ENCODE peak calls at places on chromosomes 1 and 21, in six cellular contexts. I, Z, V, A, N and R are unnamed samples.

GRCh38 chr1:194870860-194871259 is 1684.4 kb upstream of the B3GALT2 start:
- DNase-seq in A (no peak), Z (no peak), N (no peak), I (no peak), V (no peak), R (no peak)

GRCh38 chr1:100624886-100625430 is 87.0 kb downstream of the GPR88 start:
- DNase-seq in V (no peak), A (no peak), I (no peak), N (no peak), Z (no peak), R (no peak)

GRCh38 chr1:100051893-100052292 is 80.8 kb downstream of the SASS6 start:
- DNase-seq in N (no peak), V (no peak), A (no peak), Z (no peak), I (no peak), R (no peak)

GRCh38 chr1:16440150-16440479 is 409 bp upstream of the NECAP2 start:
- DNase-seq in I (no peak), Z (no peak), V (no peak), N (no peak), A (no peak), R (no peak)

GRCh38 chr1:19450811-19451564 is 34.4 kb downstream of the CAPZB start:
- DNase-seq in A (peak; percentile 25), Z (no peak), V (no peak), I (no peak), N (peak; percentile 61), R (no peak)

GRCh38 chr1:205232122-205232820 is 4.5 kb downstream of the TMCC2 start:
- DNase-seq in N (no peak), V (no peak), Z (no peak), I (no peak), A (no peak), R (no peak)

GRCh38 chr1:101506541-101507164 is 269.8 kb downstream of the S1PR1 start:
- DNase-seq in N (peak; percentile 46), Z (peak; percentile 19), A (no peak), V (no peak), I (no peak), R (peak; percentile 8)

GRCh38 chr1:11169202-11169601 is 20.0 kb upstream of the ANGPTL7 start:
- DNase-seq in A (no peak), V (no peak), I (no peak), Z (no peak), N (no peak), R (no peak)

GRCh38 chr1:192382758-192383157 is 66.0 kb downstream of the RGS21 start:
- DNase-seq in Z (no peak), A (no peak), N (no peak), I (no peak), V (no peak), R (no peak)

GRCh38 chr1:87200875-87201638 is 127.6 kb upstream of the LMO4 start:
- DNase-seq in Z (no peak), I (no peak), A (peak; percentile 58), V (no peak), N (no peak), R (no peak)

DNA sequence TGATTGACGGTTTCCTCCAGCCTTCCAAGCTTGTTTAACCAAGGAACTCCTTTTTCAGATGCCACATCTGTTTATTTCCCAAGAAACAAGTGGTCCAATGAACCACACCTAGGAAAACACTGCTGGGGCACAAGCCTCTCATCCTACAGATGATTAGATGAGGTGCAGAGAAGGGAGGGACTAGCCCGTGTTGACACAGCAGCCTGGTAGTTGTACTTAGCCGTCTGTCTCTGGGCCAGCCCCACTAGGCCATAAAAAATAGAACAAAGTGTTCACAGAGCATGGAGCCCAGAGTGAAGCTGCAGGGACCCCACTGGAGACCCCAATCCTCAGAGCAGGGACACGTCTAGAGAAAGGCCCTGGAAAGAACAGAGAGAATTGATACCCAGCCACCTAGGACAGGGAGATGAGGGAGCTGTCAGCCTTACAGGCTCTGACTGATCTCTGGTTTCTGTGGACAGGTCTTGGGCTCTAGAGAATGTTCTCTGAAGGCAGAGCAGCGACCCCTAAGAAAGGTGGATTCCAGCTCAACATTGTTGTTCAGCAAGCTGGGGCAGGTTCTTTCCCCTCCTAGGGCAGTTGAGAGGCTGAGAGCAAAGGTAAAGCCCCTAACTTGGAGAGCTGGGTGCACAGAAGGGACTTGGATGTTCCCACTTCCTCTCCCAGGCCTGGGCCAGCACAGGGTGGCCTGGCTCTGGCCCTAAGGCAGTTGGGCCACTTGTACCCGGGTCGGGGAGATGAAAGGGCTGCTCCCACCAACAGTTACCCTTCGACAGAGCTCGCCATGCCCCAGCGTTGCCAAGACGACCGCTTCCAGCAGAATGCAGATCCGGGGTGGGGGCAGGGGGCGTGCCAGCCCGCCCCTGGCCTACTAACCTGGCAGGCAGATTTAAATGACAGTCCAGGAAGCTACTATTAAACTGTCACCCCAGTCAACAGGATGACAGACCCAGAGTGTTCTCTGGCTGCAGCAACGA is 31.8 kb downstream of the LRP8 start:
- DNase-seq in A (no peak), V (no peak), Z (no peak), I (no peak), N (no peak), R (no peak)
- H3K27ac ChIP-seq in A (no peak overlapping the region), V (no peak overlapping the region), Z (no peak overlapping the region), I (no peak overlapping the region), N (no peak overlapping the region), R (no peak overlapping the region)

GRCh38 chr21:45629046-45629981 is 14.2 kb upstream of the PCBP3 start:
- DNase-seq in N (no peak), I (no peak), A (no peak), Z (no peak), V (no peak), R (no peak)
- H3K9me3 ChIP-seq in N (no peaks in the 10 kb centered on the region), I (no peaks in the 10 kb centered on the region), A (no peaks in the 10 kb centered on the region), Z (no peaks in the 10 kb centered on the region), V (no peaks in the 10 kb centered on the region), R (no peaks in the 10 kb centered on the region)

GRCh38 chr1:52726265-52727113 is at the start of gene ZYG11B:
- DNase-seq in V (peak; percentile 93), Z (peak; percentile 91), N (peak; percentile 91), A (peak; percentile 91), I (peak; percentile 92), R (peak; percentile 38)

GRCh38 chr1:52727956-52728656 is 1.9 kb downstream of the ZYG11B start:
- DNase-seq in N (no peak), V (no peak), A (no peak), I (no peak), Z (no peak), R (no peak)

GRCh38 chr1:52723260-52723659 is 3.0 kb upstream of the ZYG11B start:
- DNase-seq in V (no peak), Z (no peak), I (no peak), N (no peak), A (no peak), R (no peak)

GRCh38 chr1:52725903-52726264 is 369 bp upstream of the ZYG11B start:
- DNase-seq in I (no peak), N (no peak), A (no peak), Z (no peak), V (no peak), R (no peak)

DNA sequence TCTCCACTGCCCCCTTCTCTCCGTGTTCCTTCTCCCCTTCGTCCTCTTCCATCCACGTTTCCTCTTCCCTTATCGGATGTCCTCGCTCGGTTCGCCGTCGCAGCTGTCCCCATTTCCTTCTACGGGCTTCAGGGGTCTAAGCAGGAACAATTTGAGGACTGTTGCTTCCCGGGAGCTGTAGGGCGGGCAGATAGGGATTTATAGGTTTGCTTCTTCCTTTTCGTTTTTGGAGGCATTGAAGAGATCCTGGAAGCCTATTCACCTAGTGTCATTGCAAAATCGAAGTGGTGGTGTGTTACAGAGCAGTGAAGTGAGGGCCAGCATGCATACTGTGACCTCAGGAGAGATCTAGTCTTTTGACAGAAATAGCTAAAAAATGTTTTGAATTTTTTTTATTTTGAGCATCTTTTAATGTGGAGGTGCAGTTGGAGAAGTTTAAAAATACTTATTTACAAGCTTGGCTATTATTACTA is 897 bp downstream of the ZYG11B start:
- DNase-seq in V (no peak), Z (no peak), I (no peak), A (no peak), N (no peak), R (no peak)
- H3K27ac ChIP-seq in V (peak overlapping the region; percentile 87), Z (peak overlapping the region; percentile 95), I (peak overlapping the region; percentile 89), A (no peak overlapping the region), N (peak overlapping the region; percentile 84), R (peak overlapping the region; percentile 96)

GRCh38 chr21:38228115-38228514 is 28.7 kb upstream of the KCNJ15 start:
- DNase-seq in V (no peak), N (peak; percentile 48), I (no peak), Z (no peak), A (no peak), R (no peak)
- H3K9me3 ChIP-seq in V (peaks cover 74% of the 10 kb centered on the region), N (peaks cover 42% of the 10 kb centered on the region), I (peaks cover 13% of the 10 kb centered on the region), Z (peaks cover 8% of the 10 kb centered on the region), A (peaks cover 3% of the 10 kb centered on the region), R (peaks cover 6% of the 10 kb centered on the region)

GRCh38 chr1:171790318-171790717 is 8.9 kb downstream of the METTL13 start:
- DNase-seq in Z (no peak), N (no peak), I (no peak), V (no peak), A (no peak), R (no peak)
- H3K27ac ChIP-seq in Z (no peak overlapping the region), N (no peak overlapping the region), I (no peak overlapping the region), V (no peak overlapping the region), A (no peak overlapping the region), R (no peak overlapping the region)

GRCh38 chr1:71128060-71128459 is 47.2 kb upstream of the ZRANB2 start:
- DNase-seq in N (no peak), I (no peak), Z (no peak), V (no peak), A (no peak), R (no peak)
- H3K9me3 ChIP-seq in N (peaks cover 22% of the 10 kb centered on the region), I (peaks cover 18% of the 10 kb centered on the region), Z (no peaks in the 10 kb centered on the region), V (peaks cover 52% of the 10 kb centered on the region), A (no peaks in the 10 kb centered on the region), R (peaks cover 6% of the 10 kb centered on the region)